ENCODE peak calls at places on chromosomes 5 and 9, in six cellular contexts. One of them, this sample, is unnamed.

GRCh38 chr9:110399983-110400382 is 62.3 kb upstream of the TXNDC8 start:
- DNase-seq in kidney glomerular epithelial cell: no peak
- DNase-seq in stimulated activated naive CD8-positive, alpha-beta T cell treated with anti-CD3 and anti-CD28 coated beads, Interleukin-15, Interleukin-2, amounts not matched to agents 100 U/mL and 50 U/mL, for 24 hours: no peak
- DNase-seq in PC-9: peak; percentile 39
- DNase-seq in stimulated activated CD8-positive, alpha-beta memory T cell treated with anti-CD3 and anti-CD28 coated beads, Interleukin-2, amount 100 ng/mL, for 48 hours: no peak
- DNase-seq in tibial artery: no peak
- DNase-seq in this sample: no peak

GRCh38 chr9:89951671-89952070 is 346.9 kb downstream of the GADD45G start:
- DNase-seq in kidney glomerular epithelial cell: no peak
- DNase-seq in stimulated activated naive CD8-positive, alpha-beta T cell treated with anti-CD3 and anti-CD28 coated beads, Interleukin-15, Interleukin-2, amounts not matched to agents 100 U/mL and 50 U/mL, for 24 hours: no peak
- DNase-seq in PC-9: no peak
- DNase-seq in stimulated activated CD8-positive, alpha-beta memory T cell treated with anti-CD3 and anti-CD28 coated beads, Interleukin-2, amount 100 ng/mL, for 48 hours: no peak
- DNase-seq in tibial artery: no peak
- DNase-seq in this sample: no peak

GRCh38 chr5:121937762-121938161 is 24.0 kb upstream of the SRFBP1 start:
- DNase-seq in kidney glomerular epithelial cell: no peak
- DNase-seq in stimulated activated naive CD8-positive, alpha-beta T cell treated with anti-CD3 and anti-CD28 coated beads, Interleukin-15, Interleukin-2, amounts not matched to agents 100 U/mL and 50 U/mL, for 24 hours: no peak
- DNase-seq in PC-9: no peak
- DNase-seq in stimulated activated CD8-positive, alpha-beta memory T cell treated with anti-CD3 and anti-CD28 coated beads, Interleukin-2, amount 100 ng/mL, for 48 hours: no peak
- DNase-seq in tibial artery: no peak
- DNase-seq in this sample: no peak

GRCh38 chr5:68441309-68441708 is 225.8 kb downstream of the PIK3R1 start:
- DNase-seq in kidney glomerular epithelial cell: no peak
- DNase-seq in stimulated activated naive CD8-positive, alpha-beta T cell treated with anti-CD3 and anti-CD28 coated beads, Interleukin-15, Interleukin-2, amounts not matched to agents 100 U/mL and 50 U/mL, for 24 hours: no peak
- DNase-seq in PC-9: no peak
- DNase-seq in stimulated activated CD8-positive, alpha-beta memory T cell treated with anti-CD3 and anti-CD28 coated beads, Interleukin-2, amount 100 ng/mL, for 48 hours: no peak
- DNase-seq in tibial artery: no peak
- DNase-seq in this sample: no peak

GRCh38 chr5:96734871-96735325 is 72.7 kb downstream of the CAST start:
- DNase-seq in kidney glomerular epithelial cell: peak; percentile 34
- DNase-seq in stimulated activated naive CD8-positive, alpha-beta T cell treated with anti-CD3 and anti-CD28 coated beads, Interleukin-15, Interleukin-2, amounts not matched to agents 100 U/mL and 50 U/mL, for 24 hours: no peak
- DNase-seq in PC-9: no peak
- DNase-seq in stimulated activated CD8-positive, alpha-beta memory T cell treated with anti-CD3 and anti-CD28 coated beads, Interleukin-2, amount 100 ng/mL, for 48 hours: no peak
- DNase-seq in tibial artery: no peak
- DNase-seq in this sample: no peak

GRCh38 chr5:140000332-140000731 is 42.8 kb downstream of the NRG2 start:
- DNase-seq in kidney glomerular epithelial cell: no peak
- DNase-seq in stimulated activated naive CD8-positive, alpha-beta T cell treated with anti-CD3 and anti-CD28 coated beads, Interleukin-15, Interleukin-2, amounts not matched to agents 100 U/mL and 50 U/mL, for 24 hours: no peak
- DNase-seq in PC-9: no peak
- DNase-seq in stimulated activated CD8-positive, alpha-beta memory T cell treated with anti-CD3 and anti-CD28 coated beads, Interleukin-2, amount 100 ng/mL, for 48 hours: no peak
- DNase-seq in tibial artery: no peak
- DNase-seq in this sample: no peak

GRCh38 chr5:78341445-78341844 is 19.0 kb upstream of the SCAMP1 start:
- DNase-seq in kidney glomerular epithelial cell: no peak
- DNase-seq in stimulated activated naive CD8-positive, alpha-beta T cell treated with anti-CD3 and anti-CD28 coated beads, Interleukin-15, Interleukin-2, amounts not matched to agents 100 U/mL and 50 U/mL, for 24 hours: no peak
- DNase-seq in PC-9: no peak
- DNase-seq in stimulated activated CD8-positive, alpha-beta memory T cell treated with anti-CD3 and anti-CD28 coated beads, Interleukin-2, amount 100 ng/mL, for 48 hours: no peak
- DNase-seq in tibial artery: no peak
- DNase-seq in this sample: no peak

GRCh38 chr5:36359267-36359666 is 57.6 kb upstream of the RANBP3L start:
- DNase-seq in kidney glomerular epithelial cell: no peak
- DNase-seq in stimulated activated naive CD8-positive, alpha-beta T cell treated with anti-CD3 and anti-CD28 coated beads, Interleukin-15, Interleukin-2, amounts not matched to agents 100 U/mL and 50 U/mL, for 24 hours: no peak
- DNase-seq in PC-9: no peak
- DNase-seq in stimulated activated CD8-positive, alpha-beta memory T cell treated with anti-CD3 and anti-CD28 coated beads, Interleukin-2, amount 100 ng/mL, for 48 hours: no peak
- DNase-seq in tibial artery: no peak
- DNase-seq in this sample: no peak

GRCh38 chr9:69932901-69933300 is 110.7 kb upstream of the MAMDC2 start:
- DNase-seq in kidney glomerular epithelial cell: no peak
- DNase-seq in stimulated activated naive CD8-positive, alpha-beta T cell treated with anti-CD3 and anti-CD28 coated beads, Interleukin-15, Interleukin-2, amounts not matched to agents 100 U/mL and 50 U/mL, for 24 hours: no peak
- DNase-seq in PC-9: no peak
- DNase-seq in stimulated activated CD8-positive, alpha-beta memory T cell treated with anti-CD3 and anti-CD28 coated beads, Interleukin-2, amount 100 ng/mL, for 48 hours: no peak
- DNase-seq in tibial artery: no peak
- DNase-seq in this sample: no peak

GRCh38 chr9:38309324-38310195 is 82.9 kb upstream of the ALDH1B1 start:
- DNase-seq in kidney glomerular epithelial cell: peak; percentile 60
- DNase-seq in stimulated activated naive CD8-positive, alpha-beta T cell treated with anti-CD3 and anti-CD28 coated beads, Interleukin-15, Interleukin-2, amounts not matched to agents 100 U/mL and 50 U/mL, for 24 hours: no peak
- DNase-seq in PC-9: no peak
- DNase-seq in stimulated activated CD8-positive, alpha-beta memory T cell treated with anti-CD3 and anti-CD28 coated beads, Interleukin-2, amount 100 ng/mL, for 48 hours: no peak
- DNase-seq in tibial artery: no peak
- DNase-seq in this sample: no peak

GRCh38 chr9:136854113-136854841 is 2.1 kb downstream of the MAMDC4 start:
- DNase-seq in kidney glomerular epithelial cell: no peak
- DNase-seq in stimulated activated naive CD8-positive, alpha-beta T cell treated with anti-CD3 and anti-CD28 coated beads, Interleukin-15, Interleukin-2, amounts not matched to agents 100 U/mL and 50 U/mL, for 24 hours: no peak
- DNase-seq in PC-9: peak; percentile 25
- DNase-seq in stimulated activated CD8-positive, alpha-beta memory T cell treated with anti-CD3 and anti-CD28 coated beads, Interleukin-2, amount 100 ng/mL, for 48 hours: no peak
- DNase-seq in tibial artery: peak; percentile 68
- DNase-seq in this sample: peak; percentile 72

GRCh38 chr5:10635257-10635860 is 71.5 kb downstream of the ANKRD33B start:
- DNase-seq in kidney glomerular epithelial cell: peak; percentile 71
- DNase-seq in stimulated activated naive CD8-positive, alpha-beta T cell treated with anti-CD3 and anti-CD28 coated beads, Interleukin-15, Interleukin-2, amounts not matched to agents 100 U/mL and 50 U/mL, for 24 hours: peak; percentile 81
- DNase-seq in PC-9: no peak
- DNase-seq in stimulated activated CD8-positive, alpha-beta memory T cell treated with anti-CD3 and anti-CD28 coated beads, Interleukin-2, amount 100 ng/mL, for 48 hours: peak; percentile 74
- DNase-seq in tibial artery: no peak
- DNase-seq in this sample: peak; percentile 56

GRCh38 chr5:92332039-92332438 is 948.9 kb upstream of the ARRDC3 start:
- DNase-seq in kidney glomerular epithelial cell: no peak
- DNase-seq in stimulated activated naive CD8-positive, alpha-beta T cell treated with anti-CD3 and anti-CD28 coated beads, Interleukin-15, Interleukin-2, amounts not matched to agents 100 U/mL and 50 U/mL, for 24 hours: no peak
- DNase-seq in PC-9: no peak
- DNase-seq in stimulated activated CD8-positive, alpha-beta memory T cell treated with anti-CD3 and anti-CD28 coated beads, Interleukin-2, amount 100 ng/mL, for 48 hours: no peak
- DNase-seq in tibial artery: no peak
- DNase-seq in this sample: no peak

GRCh38 chr9:89427621-89428221 is 70.2 kb downstream of the SEMA4D start:
- DNase-seq in kidney glomerular epithelial cell: no peak
- DNase-seq in stimulated activated naive CD8-positive, alpha-beta T cell treated with anti-CD3 and anti-CD28 coated beads, Interleukin-15, Interleukin-2, amounts not matched to agents 100 U/mL and 50 U/mL, for 24 hours: peak; percentile 87
- DNase-seq in PC-9: no peak
- DNase-seq in stimulated activated CD8-positive, alpha-beta memory T cell treated with anti-CD3 and anti-CD28 coated beads, Interleukin-2, amount 100 ng/mL, for 48 hours: peak; percentile 74
- DNase-seq in tibial artery: no peak
- DNase-seq in this sample: no peak

GRCh38 chr5:65440456-65440855 is 41.3 kb downstream of the ADAMTS6 start:
- DNase-seq in kidney glomerular epithelial cell: no peak
- DNase-seq in stimulated activated naive CD8-positive, alpha-beta T cell treated with anti-CD3 and anti-CD28 coated beads, Interleukin-15, Interleukin-2, amounts not matched to agents 100 U/mL and 50 U/mL, for 24 hours: no peak
- DNase-seq in PC-9: no peak
- DNase-seq in stimulated activated CD8-positive, alpha-beta memory T cell treated with anti-CD3 and anti-CD28 coated beads, Interleukin-2, amount 100 ng/mL, for 48 hours: no peak
- DNase-seq in tibial artery: no peak
- DNase-seq in this sample: no peak

GRCh38 chr9:93663877-93664548 is 87.6 kb downstream of the PHF2 start:
- DNase-seq in kidney glomerular epithelial cell: no peak
- DNase-seq in stimulated activated naive CD8-positive, alpha-beta T cell treated with anti-CD3 and anti-CD28 coated beads, Interleukin-15, Interleukin-2, amounts not matched to agents 100 U/mL and 50 U/mL, for 24 hours: no peak
- DNase-seq in PC-9: no peak
- DNase-seq in stimulated activated CD8-positive, alpha-beta memory T cell treated with anti-CD3 and anti-CD28 coated beads, Interleukin-2, amount 100 ng/mL, for 48 hours: no peak
- DNase-seq in tibial artery: peak; percentile 55
- DNase-seq in this sample: peak; percentile 60

GRCh38 chr9:105293408-105293807 is 49.0 kb downstream of the SLC44A1 start:
- DNase-seq in kidney glomerular epithelial cell: no peak
- DNase-seq in stimulated activated naive CD8-positive, alpha-beta T cell treated with anti-CD3 and anti-CD28 coated beads, Interleukin-15, Interleukin-2, amounts not matched to agents 100 U/mL and 50 U/mL, for 24 hours: no peak
- DNase-seq in PC-9: no peak
- DNase-seq in stimulated activated CD8-positive, alpha-beta memory T cell treated with anti-CD3 and anti-CD28 coated beads, Interleukin-2, amount 100 ng/mL, for 48 hours: no peak
- DNase-seq in tibial artery: no peak
- DNase-seq in this sample: no peak

GRCh38 chr9:32487981-32488380 is 38.0 kb downstream of the RIGI start:
- DNase-seq in kidney glomerular epithelial cell: no peak
- DNase-seq in stimulated activated naive CD8-positive, alpha-beta T cell treated with anti-CD3 and anti-CD28 coated beads, Interleukin-15, Interleukin-2, amounts not matched to agents 100 U/mL and 50 U/mL, for 24 hours: no peak
- DNase-seq in PC-9: no peak
- DNase-seq in stimulated activated CD8-positive, alpha-beta memory T cell treated with anti-CD3 and anti-CD28 coated beads, Interleukin-2, amount 100 ng/mL, for 48 hours: no peak
- DNase-seq in tibial artery: no peak
- DNase-seq in this sample: no peak

GRCh38 chr9:129430940-129431693 is 189.8 kb downstream of the C9orf50 start:
- DNase-seq in kidney glomerular epithelial cell: no peak
- DNase-seq in stimulated activated naive CD8-positive, alpha-beta T cell treated with anti-CD3 and anti-CD28 coated beads, Interleukin-15, Interleukin-2, amounts not matched to agents 100 U/mL and 50 U/mL, for 24 hours: no peak
- DNase-seq in PC-9: no peak
- DNase-seq in stimulated activated CD8-positive, alpha-beta memory T cell treated with anti-CD3 and anti-CD28 coated beads, Interleukin-2, amount 100 ng/mL, for 48 hours: no peak
- DNase-seq in tibial artery: no peak
- DNase-seq in this sample: no peak

GRCh38 chr5:55509097-55509496 is 25.7 kb downstream of the PLPP1 start:
- DNase-seq in kidney glomerular epithelial cell: no peak
- DNase-seq in stimulated activated naive CD8-positive, alpha-beta T cell treated with anti-CD3 and anti-CD28 coated beads, Interleukin-15, Interleukin-2, amounts not matched to agents 100 U/mL and 50 U/mL, for 24 hours: no peak
- DNase-seq in PC-9: no peak
- DNase-seq in stimulated activated CD8-positive, alpha-beta memory T cell treated with anti-CD3 and anti-CD28 coated beads, Interleukin-2, amount 100 ng/mL, for 48 hours: no peak
- DNase-seq in tibial artery: no peak
- DNase-seq in this sample: no peak

GRCh38 chr9:137221477-137222111 is 446 bp downstream of the RNF208 start:
- DNase-seq in kidney glomerular epithelial cell: no peak
- DNase-seq in stimulated activated naive CD8-positive, alpha-beta T cell treated with anti-CD3 and anti-CD28 coated beads, Interleukin-15, Interleukin-2, amounts not matched to agents 100 U/mL and 50 U/mL, for 24 hours: no peak
- DNase-seq in PC-9: no peak
- DNase-seq in stimulated activated CD8-positive, alpha-beta memory T cell treated with anti-CD3 and anti-CD28 coated beads, Interleukin-2, amount 100 ng/mL, for 48 hours: no peak
- DNase-seq in tibial artery: no peak
- DNase-seq in this sample: no peak

GRCh38 chr5:75721573-75721972 is 4.3 kb upstream of the POC5 start:
- DNase-seq in kidney glomerular epithelial cell: no peak
- DNase-seq in stimulated activated naive CD8-positive, alpha-beta T cell treated with anti-CD3 and anti-CD28 coated beads, Interleukin-15, Interleukin-2, amounts not matched to agents 100 U/mL and 50 U/mL, for 24 hours: no peak
- DNase-seq in PC-9: no peak
- DNase-seq in stimulated activated CD8-positive, alpha-beta memory T cell treated with anti-CD3 and anti-CD28 coated beads, Interleukin-2, amount 100 ng/mL, for 48 hours: no peak
- DNase-seq in tibial artery: no peak
- DNase-seq in this sample: no peak

GRCh38 chr5:143161893-143162520 is 241.5 kb downstream of the NR3C1 start:
- DNase-seq in kidney glomerular epithelial cell: no peak
- DNase-seq in stimulated activated naive CD8-positive, alpha-beta T cell treated with anti-CD3 and anti-CD28 coated beads, Interleukin-15, Interleukin-2, amounts not matched to agents 100 U/mL and 50 U/mL, for 24 hours: no peak
- DNase-seq in PC-9: no peak
- DNase-seq in stimulated activated CD8-positive, alpha-beta memory T cell treated with anti-CD3 and anti-CD28 coated beads, Interleukin-2, amount 100 ng/mL, for 48 hours: no peak
- DNase-seq in tibial artery: no peak
- DNase-seq in this sample: peak; percentile 44

GRCh38 chr5:1064383-1065142 is 47.3 kb downstream of the SLC12A7 start:
- DNase-seq in kidney glomerular epithelial cell: no peak
- DNase-seq in stimulated activated naive CD8-positive, alpha-beta T cell treated with anti-CD3 and anti-CD28 coated beads, Interleukin-15, Interleukin-2, amounts not matched to agents 100 U/mL and 50 U/mL, for 24 hours: no peak
- DNase-seq in PC-9: no peak
- DNase-seq in stimulated activated CD8-positive, alpha-beta memory T cell treated with anti-CD3 and anti-CD28 coated beads, Interleukin-2, amount 100 ng/mL, for 48 hours: no peak
- DNase-seq in tibial artery: no peak
- DNase-seq in this sample: peak; percentile 69

GRCh38 chr5:179553875-179554274 is 3.5 kb downstream of the RUFY1 start:
- DNase-seq in kidney glomerular epithelial cell: peak; percentile 39
- DNase-seq in stimulated activated naive CD8-positive, alpha-beta T cell treated with anti-CD3 and anti-CD28 coated beads, Interleukin-15, Interleukin-2, amounts not matched to agents 100 U/mL and 50 U/mL, for 24 hours: no peak
- DNase-seq in PC-9: peak; percentile 38
- DNase-seq in stimulated activated CD8-positive, alpha-beta memory T cell treated with anti-CD3 and anti-CD28 coated beads, Interleukin-2, amount 100 ng/mL, for 48 hours: no peak
- DNase-seq in tibial artery: no peak
- DNase-seq in this sample: peak; percentile 36

GRCh38 chr9:91405343-91406077 is 18.1 kb downstream of the NFIL3 start:
- DNase-seq in kidney glomerular epithelial cell: no peak
- DNase-seq in stimulated activated naive CD8-positive, alpha-beta T cell treated with anti-CD3 and anti-CD28 coated beads, Interleukin-15, Interleukin-2, amounts not matched to agents 100 U/mL and 50 U/mL, for 24 hours: no peak
- DNase-seq in PC-9: no peak
- DNase-seq in stimulated activated CD8-positive, alpha-beta memory T cell treated with anti-CD3 and anti-CD28 coated beads, Interleukin-2, amount 100 ng/mL, for 48 hours: no peak
- DNase-seq in tibial artery: no peak
- DNase-seq in this sample: no peak